ENCODE peak calls at places on chromosomes 11 and 22, in seven cellular contexts. One of them, this sample, is unnamed.

GRCh38 chr22:44683237-44683636 is 18.8 kb upstream of the PRR5 start:
- DNase-seq in glutamatergic neuron: no peak
- DNase-seq in H7: no peak
- DNase-seq in DMS79 treated with DMSO at 0.1 percent for 48 hours: no peak
- DNase-seq in stimulated activated CD8-positive, alpha-beta memory T cell treated with anti-CD3 and anti-CD28 coated beads, Interleukin-2, amount 100 ng/mL, for 1 hour: no peak
- DNase-seq in foreskin fibroblast: no peak
- DNase-seq in GM12865: peak; percentile 82
- DNase-seq in this sample: no peak

GRCh38 chr11:795638-796564 is 2.2 kb downstream of the SLC25A22 start:
- DNase-seq in H7: peak; percentile 92
- DNase-seq in DMS79 treated with DMSO at 0.1 percent for 48 hours: peak; percentile 43
- DNase-seq in stimulated activated CD8-positive, alpha-beta memory T cell treated with anti-CD3 and anti-CD28 coated beads, Interleukin-2, amount 100 ng/mL, for 1 hour: peak; percentile 38
- DNase-seq in foreskin fibroblast: peak; percentile 94
- DNase-seq in glutamatergic neuron: peak; percentile 78
- DNase-seq in GM12865: peak; percentile 86
- DNase-seq in this sample: peak; percentile 41

GRCh38 chr22:38729946-38730345 is 24.2 kb downstream of the GTPBP1 start:
- DNase-seq in stimulated activated CD8-positive, alpha-beta memory T cell treated with anti-CD3 and anti-CD28 coated beads, Interleukin-2, amount 100 ng/mL, for 1 hour: no peak
- DNase-seq in H7: peak; percentile 30
- DNase-seq in foreskin fibroblast: no peak
- DNase-seq in DMS79 treated with DMSO at 0.1 percent for 48 hours: no peak
- DNase-seq in GM12865: no peak
- DNase-seq in glutamatergic neuron: no peak
- DNase-seq in this sample: no peak

GRCh38 chr11:76560219-76560618 is 110.3 kb downstream of the LRRC32 start:
- DNase-seq in glutamatergic neuron: no peak
- DNase-seq in DMS79 treated with DMSO at 0.1 percent for 48 hours: no peak
- DNase-seq in stimulated activated CD8-positive, alpha-beta memory T cell treated with anti-CD3 and anti-CD28 coated beads, Interleukin-2, amount 100 ng/mL, for 1 hour: no peak
- DNase-seq in foreskin fibroblast: peak; percentile 28
- DNase-seq in H7: no peak
- DNase-seq in GM12865: peak; percentile 14
- DNase-seq in this sample: no peak

GRCh38 chr11:134277176-134278001 is 1.2 kb downstream of the GLB1L3 start:
- DNase-seq in GM12865: no peak
- DNase-seq in stimulated activated CD8-positive, alpha-beta memory T cell treated with anti-CD3 and anti-CD28 coated beads, Interleukin-2, amount 100 ng/mL, for 1 hour: no peak
- DNase-seq in glutamatergic neuron: peak; percentile 41
- DNase-seq in H7: peak; percentile 76
- DNase-seq in DMS79 treated with DMSO at 0.1 percent for 48 hours: peak; percentile 43
- DNase-seq in foreskin fibroblast: no peak
- DNase-seq in this sample: no peak

GRCh38 chr22:18931905-18932652 is 4.0 kb downstream of the PRODH start:
- DNase-seq in GM12865: no peak
- DNase-seq in foreskin fibroblast: no peak
- DNase-seq in glutamatergic neuron: no peak
- DNase-seq in DMS79 treated with DMSO at 0.1 percent for 48 hours: no peak
- DNase-seq in H7: no peak
- DNase-seq in stimulated activated CD8-positive, alpha-beta memory T cell treated with anti-CD3 and anti-CD28 coated beads, Interleukin-2, amount 100 ng/mL, for 1 hour: no peak
- DNase-seq in this sample: no peak

GRCh38 chr11:96015911-96016565 is 92.1 kb upstream of the MTMR2 start:
- DNase-seq in DMS79 treated with DMSO at 0.1 percent for 48 hours: no peak
- DNase-seq in stimulated activated CD8-positive, alpha-beta memory T cell treated with anti-CD3 and anti-CD28 coated beads, Interleukin-2, amount 100 ng/mL, for 1 hour: no peak
- DNase-seq in H7: peak; percentile 18
- DNase-seq in GM12865: no peak
- DNase-seq in foreskin fibroblast: no peak
- DNase-seq in glutamatergic neuron: no peak
- DNase-seq in this sample: no peak

GRCh38 chr11:129639300-129639699 is 176.3 kb upstream of the TMEM45B start:
- DNase-seq in glutamatergic neuron: no peak
- DNase-seq in foreskin fibroblast: peak; percentile 95
- DNase-seq in GM12865: no peak
- DNase-seq in stimulated activated CD8-positive, alpha-beta memory T cell treated with anti-CD3 and anti-CD28 coated beads, Interleukin-2, amount 100 ng/mL, for 1 hour: no peak
- DNase-seq in DMS79 treated with DMSO at 0.1 percent for 48 hours: no peak
- DNase-seq in H7: no peak
- DNase-seq in this sample: no peak

GRCh38 chr11:78564037-78564888 is 10.4 kb downstream of the NARS2 start:
- DNase-seq in GM12865: peak; percentile 78
- DNase-seq in stimulated activated CD8-positive, alpha-beta memory T cell treated with anti-CD3 and anti-CD28 coated beads, Interleukin-2, amount 100 ng/mL, for 1 hour: no peak
- DNase-seq in H7: no peak
- DNase-seq in DMS79 treated with DMSO at 0.1 percent for 48 hours: peak; percentile 62
- DNase-seq in foreskin fibroblast: peak; percentile 41
- DNase-seq in glutamatergic neuron: no peak
- DNase-seq in this sample: no peak

GRCh38 chr11:120546312-120547205 is 35.0 kb downstream of the GRIK4 start:
- DNase-seq in GM12865: no peak
- DNase-seq in stimulated activated CD8-positive, alpha-beta memory T cell treated with anti-CD3 and anti-CD28 coated beads, Interleukin-2, amount 100 ng/mL, for 1 hour: no peak
- DNase-seq in foreskin fibroblast: peak; percentile 93
- DNase-seq in DMS79 treated with DMSO at 0.1 percent for 48 hours: no peak
- DNase-seq in H7: peak; percentile 74
- DNase-seq in glutamatergic neuron: no peak
- DNase-seq in this sample: peak; percentile 39

GRCh38 chr11:17645190-17645970 is 74.0 kb upstream of the MYOD1 start:
- DNase-seq in stimulated activated CD8-positive, alpha-beta memory T cell treated with anti-CD3 and anti-CD28 coated beads, Interleukin-2, amount 100 ng/mL, for 1 hour: no peak
- DNase-seq in DMS79 treated with DMSO at 0.1 percent for 48 hours: no peak
- DNase-seq in GM12865: no peak
- DNase-seq in glutamatergic neuron: no peak
- DNase-seq in H7: peak; percentile 68
- DNase-seq in foreskin fibroblast: no peak
- DNase-seq in this sample: no peak

GRCh38 chr11:6356503-6356902 is 33.8 kb upstream of the SMPD1 start:
- DNase-seq in H7: no peak
- DNase-seq in glutamatergic neuron: no peak
- DNase-seq in foreskin fibroblast: no peak
- DNase-seq in DMS79 treated with DMSO at 0.1 percent for 48 hours: no peak
- DNase-seq in stimulated activated CD8-positive, alpha-beta memory T cell treated with anti-CD3 and anti-CD28 coated beads, Interleukin-2, amount 100 ng/mL, for 1 hour: no peak
- DNase-seq in GM12865: no peak
- DNase-seq in this sample: no peak

GRCh38 chr11:104609297-104609696 is 289.0 kb downstream of the CASP12 start:
- DNase-seq in H7: peak; percentile 43
- DNase-seq in foreskin fibroblast: peak; percentile 64
- DNase-seq in GM12865: peak; percentile 35
- DNase-seq in glutamatergic neuron: no peak
- DNase-seq in stimulated activated CD8-positive, alpha-beta memory T cell treated with anti-CD3 and anti-CD28 coated beads, Interleukin-2, amount 100 ng/mL, for 1 hour: peak; percentile 9
- DNase-seq in DMS79 treated with DMSO at 0.1 percent for 48 hours: no peak
- DNase-seq in this sample: no peak

GRCh38 chr11:47124675-47125074 is 52.0 kb downstream of the ARFGAP2 start:
- DNase-seq in glutamatergic neuron: no peak
- DNase-seq in GM12865: no peak
- DNase-seq in H7: no peak
- DNase-seq in stimulated activated CD8-positive, alpha-beta memory T cell treated with anti-CD3 and anti-CD28 coated beads, Interleukin-2, amount 100 ng/mL, for 1 hour: no peak
- DNase-seq in DMS79 treated with DMSO at 0.1 percent for 48 hours: no peak
- DNase-seq in foreskin fibroblast: no peak
- DNase-seq in this sample: no peak

GRCh38 chr22:44357962-44358553 is 45.3 kb upstream of the SHISAL1 start:
- DNase-seq in glutamatergic neuron: peak; percentile 36
- DNase-seq in H7: peak; percentile 59
- DNase-seq in GM12865: no peak
- DNase-seq in stimulated activated CD8-positive, alpha-beta memory T cell treated with anti-CD3 and anti-CD28 coated beads, Interleukin-2, amount 100 ng/mL, for 1 hour: no peak
- DNase-seq in foreskin fibroblast: no peak
- DNase-seq in DMS79 treated with DMSO at 0.1 percent for 48 hours: no peak
- DNase-seq in this sample: no peak

GRCh38 chr11:23112987-23113886 is 253.0 kb upstream of the CCDC179 start:
- DNase-seq in stimulated activated CD8-positive, alpha-beta memory T cell treated with anti-CD3 and anti-CD28 coated beads, Interleukin-2, amount 100 ng/mL, for 1 hour: no peak
- DNase-seq in glutamatergic neuron: no peak
- DNase-seq in H7: peak; percentile 44
- DNase-seq in foreskin fibroblast: peak; percentile 19
- DNase-seq in GM12865: peak; percentile 32
- DNase-seq in DMS79 treated with DMSO at 0.1 percent for 48 hours: peak; percentile 59
- DNase-seq in this sample: no peak

GRCh38 chr11:78560066-78560597 is 14.5 kb downstream of the NARS2 start:
- DNase-seq in glutamatergic neuron: no peak
- DNase-seq in GM12865: peak; percentile 50
- DNase-seq in stimulated activated CD8-positive, alpha-beta memory T cell treated with anti-CD3 and anti-CD28 coated beads, Interleukin-2, amount 100 ng/mL, for 1 hour: no peak
- DNase-seq in DMS79 treated with DMSO at 0.1 percent for 48 hours: no peak
- DNase-seq in H7: no peak
- DNase-seq in foreskin fibroblast: no peak
- DNase-seq in this sample: no peak

This sample was measured in GOT3.